ENCODE peak calls at places on chromosomes 11 and 22, in six cellular contexts. One of them, this sample, is unnamed.

GRCh38 chr11:608751-609354 is 6.9 kb downstream of the IRF7 start:
- DNase-seq in cardiac muscle cell: no peak
- DNase-seq in cardiac fibroblast: no peak
- DNase-seq in coronary artery: no peak
- DNase-seq in GM10248: no peak
- DNase-seq in glutamatergic neuron: no peak
- DNase-seq in this sample: no peak

GRCh38 chr11:87260811-87261210 is 223.1 kb downstream of the TMEM135 start:
- DNase-seq in cardiac muscle cell: no peak
- DNase-seq in cardiac fibroblast: peak
- DNase-seq in coronary artery: no peak
- DNase-seq in GM10248: no peak
- DNase-seq in glutamatergic neuron: no peak
- DNase-seq in this sample: no peak

GRCh38 chr11:80107415-80107814 is 666.6 kb upstream of the TENM4 start:
- DNase-seq in cardiac muscle cell: no peak
- DNase-seq in cardiac fibroblast: no peak
- DNase-seq in coronary artery: no peak
- DNase-seq in GM10248: no peak
- DNase-seq in glutamatergic neuron: no peak
- DNase-seq in this sample: no peak

GRCh38 chr11:94832604-94833238 is 64.6 kb downstream of the AMOTL1 start:
- DNase-seq in cardiac muscle cell: no peak
- DNase-seq in cardiac fibroblast: no peak
- DNase-seq in coronary artery: no peak
- DNase-seq in GM10248: no peak
- DNase-seq in glutamatergic neuron: no peak
- DNase-seq in this sample: no peak

GRCh38 chr22:47372596-47373385 is 610.3 kb downstream of the TBC1D22A start:
- DNase-seq in cardiac muscle cell: no peak
- DNase-seq in cardiac fibroblast: no peak
- DNase-seq in coronary artery: no peak
- DNase-seq in GM10248: no peak
- DNase-seq in glutamatergic neuron: no peak
- DNase-seq in this sample: no peak

GRCh38 chr11:37061426-37061825 is 463.4 kb upstream of the RAG2 start:
- DNase-seq in cardiac muscle cell: no peak
- DNase-seq in cardiac fibroblast: no peak
- DNase-seq in coronary artery: no peak
- DNase-seq in GM10248: no peak
- DNase-seq in glutamatergic neuron: no peak
- DNase-seq in this sample: no peak

GRCh38 chr11:86575208-86575855 is 97.1 kb downstream of the ME3 start:
- DNase-seq in cardiac muscle cell: no peak
- DNase-seq in cardiac fibroblast: peak
- DNase-seq in coronary artery: no peak
- DNase-seq in GM10248: no peak
- DNase-seq in glutamatergic neuron: no peak
- DNase-seq in this sample: no peak

GRCh38 chr11:65069217-65069616 is 10.9 kb upstream of the NAALADL1 start:
- DNase-seq in cardiac muscle cell: no peak
- DNase-seq in cardiac fibroblast: peak
- DNase-seq in coronary artery: no peak
- DNase-seq in GM10248: no peak
- DNase-seq in glutamatergic neuron: no peak
- DNase-seq in this sample: no peak

GRCh38 chr11:19251577-19251976 is 10.8 kb upstream of the E2F8 start:
- DNase-seq in cardiac muscle cell: no peak
- DNase-seq in cardiac fibroblast: no peak
- DNase-seq in coronary artery: no peak
- DNase-seq in GM10248: no peak
- DNase-seq in glutamatergic neuron: no peak
- DNase-seq in this sample: no peak

GRCh38 chr11:720017-720641 is 14.1 kb downstream of the EPS8L2 start:
- DNase-seq in cardiac muscle cell: no peak
- DNase-seq in cardiac fibroblast: no peak
- DNase-seq in coronary artery: no peak
- DNase-seq in GM10248: no peak
- DNase-seq in glutamatergic neuron: no peak
- DNase-seq in this sample: no peak

GRCh38 chr11:93480756-93481155 is 62.4 kb downstream of the SMCO4 start:
- DNase-seq in cardiac muscle cell: no peak
- DNase-seq in cardiac fibroblast: no peak
- DNase-seq in coronary artery: no peak
- DNase-seq in GM10248: no peak
- DNase-seq in glutamatergic neuron: no peak
- DNase-seq in this sample: no peak

GRCh38 chr11:93478841-93479240 is 64.3 kb downstream of the SMCO4 start:
- DNase-seq in cardiac muscle cell: no peak
- DNase-seq in cardiac fibroblast: no peak
- DNase-seq in coronary artery: no peak
- DNase-seq in GM10248: no peak
- DNase-seq in glutamatergic neuron: no peak
- DNase-seq in this sample: no peak

GRCh38 chr11:93484716-93485115 is 58.5 kb downstream of the SMCO4 start:
- DNase-seq in cardiac muscle cell: no peak
- DNase-seq in cardiac fibroblast: peak
- DNase-seq in coronary artery: no peak
- DNase-seq in GM10248: no peak
- DNase-seq in glutamatergic neuron: no peak
- DNase-seq in this sample: peak

GRCh38 chr11:93481279-93481678 is 61.9 kb downstream of the SMCO4 start:
- DNase-seq in cardiac muscle cell: no peak
- DNase-seq in cardiac fibroblast: no peak
- DNase-seq in coronary artery: no peak
- DNase-seq in GM10248: no peak
- DNase-seq in glutamatergic neuron: no peak
- DNase-seq in this sample: no peak

DNA sequence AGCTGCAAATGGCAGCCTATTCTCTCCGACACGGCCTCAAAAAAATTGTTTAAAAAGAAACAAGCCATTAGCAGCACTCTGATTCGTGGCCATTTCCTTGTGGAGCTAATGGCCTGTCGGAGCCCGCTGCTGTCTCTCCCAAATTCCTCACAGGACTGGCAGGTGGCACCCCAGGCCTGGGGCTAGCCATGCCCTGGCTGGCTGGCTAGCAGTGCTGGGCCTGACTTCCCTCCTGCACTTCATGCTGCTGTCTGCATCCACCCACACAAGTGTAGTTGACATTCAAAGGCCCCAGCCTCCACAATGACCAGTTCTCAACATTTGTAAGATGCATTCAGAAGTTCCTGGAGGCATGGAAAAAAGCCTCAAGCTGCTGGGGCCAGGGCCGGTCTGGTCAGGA is 61.5 kb downstream of the SMCO4 start:
- DNase-seq in cardiac muscle cell: no peak
- DNase-seq in cardiac fibroblast: no peak
- DNase-seq in coronary artery: no peak
- DNase-seq in GM10248: no peak
- DNase-seq in glutamatergic neuron: no peak
- DNase-seq in this sample: no peak
- TF ChIP-seq CTCF in cardiac muscle cell: no peak
- TF ChIP-seq CTCF in cardiac fibroblast: no peak
- TF ChIP-seq CTCF in coronary artery: no peak
- TF ChIP-seq CTCF in GM10248: peak
- TF ChIP-seq CTCF in glutamatergic neuron: no peak
- TF ChIP-seq CTCF in this sample: no peak

GRCh38 chr11:133957926-133958325 is 1.2 kb upstream of the IGSF9B start:
- DNase-seq in cardiac muscle cell: no peak
- DNase-seq in cardiac fibroblast: no peak
- DNase-seq in coronary artery: no peak
- DNase-seq in GM10248: no peak
- DNase-seq in glutamatergic neuron: no peak
- DNase-seq in this sample: no peak

GRCh38 chr11:133953999-133954398 is 2.8 kb downstream of the IGSF9B start:
- DNase-seq in cardiac muscle cell: no peak
- DNase-seq in cardiac fibroblast: no peak
- DNase-seq in coronary artery: no peak
- DNase-seq in GM10248: no peak
- DNase-seq in glutamatergic neuron: no peak
- DNase-seq in this sample: no peak

GRCh38 chr11:133955945-133956421 is 785 bp downstream of the IGSF9B start:
- DNase-seq in cardiac muscle cell: peak
- DNase-seq in cardiac fibroblast: no peak
- DNase-seq in coronary artery: no peak
- DNase-seq in GM10248: no peak
- DNase-seq in glutamatergic neuron: peak
- DNase-seq in this sample: peak

GRCh38 chr11:133955091-133955846 is 1.5 kb downstream of the IGSF9B start:
- DNase-seq in cardiac muscle cell: peak
- DNase-seq in cardiac fibroblast: no peak
- DNase-seq in coronary artery: peak
- DNase-seq in GM10248: no peak
- DNase-seq in glutamatergic neuron: peak
- DNase-seq in this sample: peak

DNA sequence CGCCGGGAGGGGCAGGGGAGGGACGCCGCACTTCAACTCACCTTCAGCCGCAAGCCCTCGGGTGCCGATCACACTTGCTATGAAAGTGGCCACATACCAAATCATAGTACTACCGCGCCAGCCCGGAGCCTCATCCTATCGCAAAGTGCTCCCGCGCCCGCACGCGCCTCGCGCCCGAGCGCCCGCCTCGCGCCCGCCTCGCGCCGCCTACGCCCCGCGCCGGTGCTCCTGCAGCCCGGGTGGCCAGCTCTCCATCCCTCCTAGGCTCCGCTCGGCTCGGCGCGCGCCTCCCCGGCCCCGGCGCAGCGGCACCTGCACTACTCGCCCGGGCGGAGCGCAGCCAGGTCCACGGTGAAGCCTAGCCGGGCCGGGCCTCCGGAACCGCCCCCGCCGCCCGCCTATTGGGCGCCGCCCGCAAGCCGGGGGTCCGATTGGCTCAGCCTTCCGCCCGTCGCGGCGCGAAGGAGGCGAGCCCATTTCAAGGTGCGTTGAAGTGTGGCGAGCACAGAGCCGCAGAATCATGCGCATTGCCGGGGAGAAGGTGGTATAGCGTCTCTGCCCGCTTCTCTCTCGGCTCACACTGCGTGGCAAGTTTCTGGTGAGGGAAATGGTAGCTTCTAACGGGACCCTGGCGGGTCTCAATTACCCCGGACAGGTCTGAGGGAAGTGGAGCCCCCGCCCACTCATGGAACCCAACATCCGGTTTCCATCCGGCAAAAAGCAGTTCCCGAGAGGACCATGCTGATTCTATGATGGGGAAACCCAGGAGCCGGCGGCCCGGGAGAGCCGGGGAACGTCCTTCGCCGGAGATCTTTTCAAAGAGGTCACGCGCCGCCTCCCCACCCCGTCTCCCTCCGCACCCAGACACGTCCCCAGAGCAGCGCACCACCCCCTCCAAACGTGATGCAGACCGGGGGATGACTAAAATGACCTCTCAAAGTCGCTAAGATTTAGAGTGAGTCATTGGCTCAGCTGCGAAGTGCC is at the start of gene IGSF9B:
- DNase-seq in cardiac muscle cell: peak
- DNase-seq in cardiac fibroblast: peak
- DNase-seq in coronary artery: peak
- DNase-seq in GM10248: peak
- DNase-seq in glutamatergic neuron: peak
- DNase-seq in this sample: peak
- TF ChIP-seq CTCF in cardiac muscle cell: no peak
- TF ChIP-seq CTCF in cardiac fibroblast: no peak
- TF ChIP-seq CTCF in coronary artery: no peak
- TF ChIP-seq CTCF in GM10248: no peak
- TF ChIP-seq CTCF in glutamatergic neuron: no peak
- TF ChIP-seq CTCF in this sample: no peak

GRCh38 chr11:77547863-77548551 is 41.7 kb upstream of the AQP11 start:
- DNase-seq in cardiac muscle cell: peak
- DNase-seq in cardiac fibroblast: peak
- DNase-seq in coronary artery: no peak
- DNase-seq in GM10248: peak
- DNase-seq in glutamatergic neuron: no peak
- DNase-seq in this sample: peak

GRCh38 chr11:77547047-77547836 is 42.5 kb upstream of the AQP11 start:
- DNase-seq in cardiac muscle cell: no peak
- DNase-seq in cardiac fibroblast: no peak
- DNase-seq in coronary artery: no peak
- DNase-seq in GM10248: no peak
- DNase-seq in glutamatergic neuron: no peak
- DNase-seq in this sample: no peak

DNA sequence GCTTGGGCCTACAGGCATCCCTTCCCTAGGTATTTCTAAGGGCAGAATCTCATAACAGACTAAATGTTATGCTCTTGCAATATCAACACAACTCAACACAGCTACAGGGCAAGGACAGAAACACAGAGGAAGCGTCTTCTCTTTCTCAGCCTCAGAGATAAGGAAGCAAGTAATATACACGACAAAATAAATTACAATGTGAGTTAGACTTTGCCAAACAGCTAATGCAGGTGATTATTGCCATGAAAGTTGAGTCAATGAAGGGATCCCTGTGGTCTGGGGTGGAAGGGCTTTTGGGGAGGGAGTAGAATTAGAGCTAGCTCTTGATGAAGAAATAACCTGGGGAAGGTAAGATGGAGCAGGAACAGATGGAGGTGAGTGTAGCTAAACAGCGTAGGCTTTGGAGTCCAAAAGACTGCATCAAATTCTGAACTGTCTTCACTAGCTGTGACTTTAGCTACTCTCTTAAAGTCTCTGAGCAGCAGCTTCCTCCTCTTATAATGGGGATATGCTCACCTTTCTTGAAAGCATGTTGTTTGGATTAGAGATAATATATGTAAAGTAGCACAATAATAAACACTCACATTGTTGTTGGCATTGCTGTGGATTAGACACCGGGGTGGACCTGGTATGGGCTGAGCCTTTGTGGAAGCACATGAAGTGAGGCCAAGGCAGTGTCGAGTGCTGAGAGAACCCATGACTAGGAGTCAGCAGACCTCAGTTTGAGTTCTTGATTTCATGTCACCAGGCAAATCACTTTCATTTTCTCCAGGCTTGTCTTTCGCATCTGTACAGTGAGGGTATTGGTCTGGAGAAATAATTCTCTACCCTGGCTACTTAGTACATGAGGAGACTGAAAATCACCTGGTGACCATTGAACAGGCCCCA is 41.0 kb upstream of the AQP11 start:
- DNase-seq in cardiac muscle cell: no peak
- DNase-seq in cardiac fibroblast: no peak
- DNase-seq in coronary artery: no peak
- DNase-seq in GM10248: no peak
- DNase-seq in glutamatergic neuron: no peak
- DNase-seq in this sample: no peak
- TF ChIP-seq CTCF in cardiac muscle cell: no peak
- TF ChIP-seq CTCF in cardiac fibroblast: no peak
- TF ChIP-seq CTCF in coronary artery: no peak
- TF ChIP-seq CTCF in GM10248: no peak
- TF ChIP-seq CTCF in glutamatergic neuron: peak
- TF ChIP-seq CTCF in this sample: no peak

DNA sequence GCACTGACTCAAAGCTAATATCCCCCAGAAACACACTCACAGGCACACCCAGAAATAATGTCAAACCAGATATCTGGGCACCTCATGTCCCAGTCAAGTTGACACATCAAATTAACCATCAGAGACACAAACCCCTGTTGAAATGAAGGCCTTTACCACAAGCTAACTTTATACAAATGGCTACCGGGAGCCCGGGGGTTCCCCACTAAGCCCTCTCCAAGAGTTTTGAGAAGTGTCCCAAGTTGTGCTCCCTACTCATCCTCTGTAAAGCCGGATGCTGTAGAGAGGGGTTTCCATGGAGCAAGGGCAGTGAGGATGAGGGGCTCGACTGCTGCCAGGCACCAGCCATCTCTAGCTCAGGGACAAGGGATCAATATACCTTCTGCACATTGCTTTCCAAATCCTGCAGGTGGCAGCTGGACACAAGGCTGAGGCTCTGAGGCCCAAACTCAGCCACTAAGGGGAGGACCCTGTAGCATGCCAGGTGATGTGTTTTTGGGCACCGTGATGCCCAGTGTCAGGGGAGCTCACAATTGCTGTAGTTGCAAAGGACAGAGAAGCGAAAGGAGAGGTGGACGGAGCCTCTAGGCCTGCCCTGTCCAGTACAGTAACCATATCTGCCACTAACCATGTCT is 145.7 kb downstream of the TTC17 start:
- DNase-seq in cardiac muscle cell: peak
- DNase-seq in cardiac fibroblast: peak
- DNase-seq in coronary artery: no peak
- DNase-seq in GM10248: peak
- DNase-seq in glutamatergic neuron: peak
- DNase-seq in this sample: peak
- TF ChIP-seq CTCF in cardiac muscle cell: peak
- TF ChIP-seq CTCF in cardiac fibroblast: peak
- TF ChIP-seq CTCF in coronary artery: no peak
- TF ChIP-seq CTCF in GM10248: peak
- TF ChIP-seq CTCF in glutamatergic neuron: no peak
- TF ChIP-seq CTCF in this sample: peak

This sample was measured in BE2C.